ENCODE peak calls at places on chromosomes 6 and 20, in eight cellular contexts. One of them, this sample, is unnamed.

GRCh38 chr20:23782366-23782983 is 31.7 kb upstream of the CST1 start:
- DNase-seq in stromal cell of bone marrow: no peak
- DNase-seq in naive thymus-derived CD4-positive, alpha-beta T cell: no peak
- DNase-seq in T1000: no peak
- DNase-seq in GM13977: peak
- DNase-seq in NCI-H2029 treated with DMSO at 0.1 percent for 48 hours: no peak
- DNase-seq in midbrain: peak
- DNase-seq in AG04450: no peak
- DNase-seq in this sample: no peak

GRCh38 chr6:46234156-46234556 is 63.4 kb upstream of the ENPP5 start:
- DNase-seq in stromal cell of bone marrow: no peak
- DNase-seq in naive thymus-derived CD4-positive, alpha-beta T cell: no peak
- DNase-seq in T1000: no peak
- DNase-seq in GM13977: no peak
- DNase-seq in NCI-H2029 treated with DMSO at 0.1 percent for 48 hours: no peak
- DNase-seq in midbrain: no peak
- DNase-seq in AG04450: no peak
- DNase-seq in this sample: no peak

GRCh38 chr20:53642196-53643030 is 48.8 kb upstream of the ZNF217 start:
- DNase-seq in stromal cell of bone marrow: peak
- DNase-seq in naive thymus-derived CD4-positive, alpha-beta T cell: peak
- DNase-seq in T1000: peak
- DNase-seq in GM13977: no peak
- DNase-seq in NCI-H2029 treated with DMSO at 0.1 percent for 48 hours: no peak
- DNase-seq in midbrain: no peak
- DNase-seq in AG04450: no peak
- DNase-seq in this sample: peak

GRCh38 chr6:75747985-75748742 is 875 bp upstream of the MYO6 start:
- DNase-seq in stromal cell of bone marrow: no peak
- DNase-seq in naive thymus-derived CD4-positive, alpha-beta T cell: no peak
- DNase-seq in T1000: no peak
- DNase-seq in GM13977: no peak
- DNase-seq in NCI-H2029 treated with DMSO at 0.1 percent for 48 hours: no peak
- DNase-seq in midbrain: no peak
- DNase-seq in AG04450: no peak
- DNase-seq in this sample: no peak

GRCh38 chr20:43985608-43986316 is 71.1 kb downstream of the TOX2 start:
- DNase-seq in stromal cell of bone marrow: no peak
- DNase-seq in naive thymus-derived CD4-positive, alpha-beta T cell: no peak
- DNase-seq in T1000: no peak
- DNase-seq in GM13977: no peak
- DNase-seq in NCI-H2029 treated with DMSO at 0.1 percent for 48 hours: no peak
- DNase-seq in midbrain: no peak
- DNase-seq in AG04450: no peak
- DNase-seq in this sample: no peak

GRCh38 chr6:98973571-98973970 is 25.8 kb upstream of the FBXL4 start:
- DNase-seq in stromal cell of bone marrow: no peak
- DNase-seq in naive thymus-derived CD4-positive, alpha-beta T cell: no peak
- DNase-seq in T1000: no peak
- DNase-seq in GM13977: no peak
- DNase-seq in NCI-H2029 treated with DMSO at 0.1 percent for 48 hours: no peak
- DNase-seq in midbrain: no peak
- DNase-seq in AG04450: no peak
- DNase-seq in this sample: no peak

GRCh38 chr20:64086801-64087200 is 2.6 kb upstream of the LKAAEAR1 start:
- DNase-seq in stromal cell of bone marrow: no peak
- DNase-seq in naive thymus-derived CD4-positive, alpha-beta T cell: no peak
- DNase-seq in T1000: no peak
- DNase-seq in GM13977: no peak
- DNase-seq in NCI-H2029 treated with DMSO at 0.1 percent for 48 hours: no peak
- DNase-seq in midbrain: no peak
- DNase-seq in AG04450: no peak
- DNase-seq in this sample: no peak

GRCh38 chr20:11217322-11217989 is 543.7 kb upstream of the JAG1 start:
- DNase-seq in stromal cell of bone marrow: no peak
- DNase-seq in naive thymus-derived CD4-positive, alpha-beta T cell: no peak
- DNase-seq in T1000: no peak
- DNase-seq in GM13977: no peak
- DNase-seq in NCI-H2029 treated with DMSO at 0.1 percent for 48 hours: no peak
- DNase-seq in midbrain: no peak
- DNase-seq in AG04450: no peak
- DNase-seq in this sample: no peak

GRCh38 chr6:158487495-158487894 is 72.4 kb upstream of the TMEM181 start:
- DNase-seq in stromal cell of bone marrow: no peak
- DNase-seq in naive thymus-derived CD4-positive, alpha-beta T cell: no peak
- DNase-seq in T1000: no peak
- DNase-seq in GM13977: no peak
- DNase-seq in NCI-H2029 treated with DMSO at 0.1 percent for 48 hours: no peak
- DNase-seq in midbrain: no peak
- DNase-seq in AG04450: no peak
- DNase-seq in this sample: no peak

GRCh38 chr6:34025851-34026250 is 120.0 kb downstream of the GRM4 start:
- DNase-seq in stromal cell of bone marrow: no peak
- DNase-seq in naive thymus-derived CD4-positive, alpha-beta T cell: no peak
- DNase-seq in T1000: no peak
- DNase-seq in GM13977: no peak
- DNase-seq in NCI-H2029 treated with DMSO at 0.1 percent for 48 hours: no peak
- DNase-seq in midbrain: no peak
- DNase-seq in AG04450: no peak
- DNase-seq in this sample: no peak

GRCh38 chr6:75751443-75751842 is 2.4 kb downstream of the MYO6 start:
- DNase-seq in stromal cell of bone marrow: no peak
- DNase-seq in naive thymus-derived CD4-positive, alpha-beta T cell: no peak
- DNase-seq in T1000: no peak
- DNase-seq in GM13977: no peak
- DNase-seq in NCI-H2029 treated with DMSO at 0.1 percent for 48 hours: no peak
- DNase-seq in midbrain: no peak
- DNase-seq in AG04450: peak
- DNase-seq in this sample: no peak

GRCh38 chr6:49233483-49233882 is 229.6 kb downstream of the MMUT start:
- DNase-seq in stromal cell of bone marrow: no peak
- DNase-seq in naive thymus-derived CD4-positive, alpha-beta T cell: no peak
- DNase-seq in T1000: no peak
- DNase-seq in GM13977: no peak
- DNase-seq in NCI-H2029 treated with DMSO at 0.1 percent for 48 hours: no peak
- DNase-seq in midbrain: no peak
- DNase-seq in AG04450: no peak
- DNase-seq in this sample: no peak

GRCh38 chr20:14583413-14583812 is 246.0 kb upstream of the FLRT3 start:
- DNase-seq in stromal cell of bone marrow: no peak
- DNase-seq in naive thymus-derived CD4-positive, alpha-beta T cell: no peak
- DNase-seq in T1000: peak
- DNase-seq in GM13977: no peak
- DNase-seq in NCI-H2029 treated with DMSO at 0.1 percent for 48 hours: peak
- DNase-seq in midbrain: no peak
- DNase-seq in AG04450: no peak
- DNase-seq in this sample: no peak

This sample was measured in putamen.